ENCODE peak calls at places on chromosomes 5 and 9, in four cellular contexts. H is SK-N-SH, B is K562, Y is H1. A is an unnamed sample.

GRCh38 chr9:13213337-13213736 is 66.2 kb downstream of the MPDZ start:
- DNase-seq in H (no peak), B (peak), Y (no peak), A (no peak)

GRCh38 chr9:135241381-135242380 is 154.2 kb downstream of the OLFM1 start:
- DNase-seq in H (no peak), B (no peak), Y (no peak), A (peak)

GRCh38 chr5:72438141-72438540 is 69.1 kb downstream of the ZNF366 start:
- DNase-seq in H (no peak), B (no peak), Y (no peak), A (no peak)

GRCh38 chr9:120925535-120926396 is 830 bp downstream of the TRAF1 start:
- DNase-seq in H (no peak), B (peak), Y (no peak), A (no peak)

GRCh38 chr5:112248643-112249042 is 170.4 kb downstream of the EPB41L4A start:
- DNase-seq in H (no peak), B (no peak), Y (no peak), A (no peak)

GRCh38 chr9:23551171-23551795 is 274.8 kb downstream of the ELAVL2 start:
- DNase-seq in H (no peak), B (no peak), Y (no peak), A (no peak)

GRCh38 chr5:7904170-7904569 is 35.2 kb downstream of the MTRR start:
- DNase-seq in H (no peak), B (no peak), Y (no peak), A (no peak)

GRCh38 chr5:139745121-139745799 is 50.3 kb upstream of the PSD2 start:
- DNase-seq in H (no peak), B (peak), Y (peak), A (peak)

GRCh38 chr9:134136117-134136996 is 475 bp downstream of the WDR5 start:
- DNase-seq in H (no peak), B (peak), Y (peak), A (peak)

GRCh38 chr5:76610196-76610595 is 13.0 kb downstream of the F2RL2 start:
- DNase-seq in H (no peak), B (no peak), Y (no peak), A (no peak)

GRCh38 chr5:95563367-95563766 is 8.5 kb downstream of the ARSK start:
- DNase-seq in H (no peak), B (no peak), Y (no peak), A (no peak)

GRCh38 chr5:115098041-115098702 is 71.5 kb downstream of the TRIM36 start:
- DNase-seq in H (peak), B (peak), Y (no peak), A (no peak)

GRCh38 chr9:86272221-86272620 is 10.1 kb downstream of the ISCA1 start:
- DNase-seq in H (no peak), B (no peak), Y (no peak), A (no peak)

GRCh38 chr5:150058480-150059126 is 27.8 kb downstream of the CSF1R start:
- DNase-seq in H (peak), B (peak), Y (no peak), A (no peak)

GRCh38 chr9:127693143-127693542 is 13.6 kb upstream of the CFAP157 start:
- DNase-seq in H (no peak), B (no peak), Y (no peak), A (no peak)

GRCh38 chr5:179123491-179124328 is 63.5 kb downstream of the ZNF354C start:
- DNase-seq in H (no peak), B (no peak), Y (peak), A (no peak)

GRCh38 chr5:34655354-34655991 is 655 bp upstream of the RAI14 start:
- DNase-seq in H (peak), B (peak), Y (peak), A (peak)

GRCh38 chr9:101650096-101650495 is 55.3 kb upstream of the PPP3R2 start:
- DNase-seq in H (no peak), B (no peak), Y (no peak), A (no peak)

GRCh38 chr9:89877051-89878002 is 272.5 kb downstream of the GADD45G start:
- DNase-seq in H (no peak), B (no peak), Y (peak), A (no peak)

GRCh38 chr5:35098214-35098613 is 50.5 kb upstream of the AGXT2 start:
- DNase-seq in H (no peak), B (no peak), Y (no peak), A (no peak)

DNA sequence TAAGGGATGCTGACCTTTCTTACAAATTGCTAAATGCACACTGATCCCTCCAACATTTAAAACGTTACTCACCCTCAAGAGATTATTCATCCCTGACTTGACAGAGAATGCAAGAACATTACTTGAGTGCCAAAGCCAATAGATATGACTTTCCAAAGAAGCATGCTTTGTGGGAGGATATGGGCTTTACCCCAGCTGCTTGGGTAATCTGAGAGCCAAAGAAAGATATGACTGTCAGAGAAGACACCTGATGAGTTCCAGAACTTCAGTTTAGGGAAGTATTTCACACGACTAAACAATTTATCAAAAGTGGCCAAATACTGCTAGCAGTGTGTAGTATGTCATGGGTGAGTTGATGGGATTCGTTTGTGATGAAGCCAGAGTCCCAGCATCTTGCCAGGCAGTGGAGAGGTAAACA is 7.4 kb upstream of the SPDL1 start:
- DNase-seq in H (no peak), B (no peak), Y (no peak), A (no peak)
- TF ChIP-seq TEAD4 in H (peak), B (no peak), Y (no peak), A (no peak)

DNA sequence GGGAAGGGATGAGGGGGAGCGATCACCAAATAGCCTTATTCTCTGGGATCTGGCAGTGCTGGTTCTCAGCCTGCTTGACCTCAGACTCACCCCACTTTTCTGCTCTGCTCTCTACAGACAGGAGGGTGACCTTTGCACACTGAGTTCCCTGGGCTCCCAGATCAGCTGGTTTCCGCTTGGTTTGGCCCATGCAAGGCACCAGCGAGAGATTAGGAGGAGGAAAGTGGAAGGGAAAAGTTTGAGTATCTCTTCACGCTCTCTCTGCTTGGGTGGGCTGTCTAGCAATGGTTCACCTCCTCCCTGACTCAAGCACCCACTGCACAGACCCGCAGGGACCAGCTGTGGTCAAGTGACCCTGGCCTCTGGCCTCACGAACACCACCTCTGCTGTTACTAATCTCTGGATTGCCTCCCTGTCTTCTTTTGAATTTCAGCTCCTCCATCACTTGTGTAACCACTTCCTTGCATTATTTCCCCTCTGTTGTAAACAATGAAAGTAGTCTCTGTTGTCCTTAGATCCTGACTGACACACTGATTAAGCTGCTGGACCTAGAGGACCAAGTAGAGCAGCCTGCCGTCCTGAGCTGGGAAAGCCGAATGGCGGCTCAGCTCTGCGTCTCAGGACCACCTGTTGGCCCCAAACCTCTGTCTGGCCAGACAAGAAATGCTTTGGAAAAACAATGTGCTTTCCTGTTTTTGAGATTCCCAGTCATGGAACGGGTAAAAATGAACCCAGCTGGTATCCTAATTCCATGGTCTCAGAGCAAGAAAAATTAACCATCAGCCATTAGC is 186.6 kb downstream of the CRB2 start:
- DNase-seq in H (no peak), B (no peak), Y (no peak), A (no peak)
- TF ChIP-seq TEAD4 in H (no peak), B (no peak), Y (no peak), A (no peak)

GRCh38 chr5:140855772-140856674 is at the start of gene PCDHA10:
- DNase-seq in H (no peak), B (no peak), Y (no peak), A (peak)
- TF ChIP-seq TEAD4 in H (no peak), B (no peak), Y (no peak), A (no peak)

DNA sequence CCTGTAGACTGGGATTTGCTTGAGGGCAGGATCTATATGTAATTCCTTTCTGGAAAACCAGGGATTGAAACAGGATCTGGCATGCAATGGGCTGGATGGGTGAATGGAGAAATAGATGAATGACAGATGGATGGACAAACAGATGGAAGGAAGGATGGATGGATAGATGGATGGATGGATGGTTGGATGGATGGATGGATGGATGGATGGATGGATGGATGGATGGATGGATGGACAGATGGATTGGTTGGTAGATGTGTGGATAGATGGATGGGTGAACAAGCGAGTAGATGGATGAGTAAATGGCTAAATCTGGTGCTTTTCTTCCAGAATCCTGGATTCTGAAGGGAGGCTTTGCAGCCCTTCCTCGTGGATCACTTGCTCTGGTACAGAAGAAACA is 162.5 kb upstream of the SMIM23 start:
- DNase-seq in H (no peak), B (no peak), Y (no peak), A (no peak)
- TF ChIP-seq TEAD4 in H (no peak), B (no peak), Y (no peak), A (no peak)

GRCh38 chr9:94680621-94681020 is 41.3 kb upstream of the FBP1 start:
- DNase-seq in H (no peak), B (no peak), Y (no peak), A (no peak)
- TF ChIP-seq TEAD4 in H (no peak), B (no peak), Y (no peak), A (no peak)

DNA sequence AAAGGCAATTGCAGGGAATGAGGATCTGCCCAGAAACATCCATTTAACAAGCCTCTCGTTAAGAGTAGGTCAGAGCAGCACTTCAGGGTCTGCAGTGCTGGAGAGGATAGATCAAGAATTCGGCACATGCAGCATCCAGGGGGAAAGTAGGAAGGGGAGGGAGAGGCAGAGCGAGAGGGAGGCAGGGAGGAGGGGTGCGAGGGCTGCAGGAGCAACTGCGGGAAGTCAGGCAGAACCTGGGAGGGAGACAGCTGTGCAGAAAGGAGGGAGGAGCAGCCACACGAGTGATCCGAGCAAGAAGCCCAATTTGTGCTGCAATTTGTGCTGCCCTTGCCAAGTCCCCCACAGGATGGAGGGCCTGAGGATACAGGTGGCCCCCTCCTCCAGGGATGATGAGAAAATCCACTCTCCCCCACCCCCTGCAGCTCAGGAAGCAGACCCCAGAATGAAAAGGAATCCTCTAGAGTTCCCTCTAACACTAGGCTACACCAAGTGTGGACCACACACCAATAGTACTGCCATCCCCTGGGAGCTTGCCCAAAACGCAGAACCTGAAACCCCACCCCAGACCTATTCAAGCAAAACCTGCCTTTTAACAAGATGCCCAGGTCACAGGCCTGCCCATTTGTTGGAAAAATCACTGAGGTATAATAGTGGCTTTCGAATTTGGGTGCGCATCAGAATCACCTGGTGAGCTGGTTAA is 62.1 kb downstream of the EPB41L4B start:
- DNase-seq in H (peak), B (no peak), Y (no peak), A (peak)
- TF ChIP-seq TEAD4 in H (no peak), B (no peak), Y (no peak), A (no peak)